ENCODE peak calls at places on chromosomes 13 and 19, in six cellular contexts. One of them, this sample, is unnamed.

GRCh38 chr13:23921451-23921888 is 24.2 kb upstream of the C1QTNF9B start:
- DNase-seq in thyroid gland: no peak
- DNase-seq in transverse colon: no peak
- DNase-seq in endothelial cell of umbilical vein: peak; percentile 65
- DNase-seq in IMR-90: peak; percentile 66
- DNase-seq in A549: no peak
- DNase-seq in this sample: no peak

GRCh38 chr13:113152894-113153809 is 5.3 kb upstream of the PROZ start:
- DNase-seq in IMR-90: no peak
- DNase-seq in A549: no peak
- DNase-seq in thyroid gland: peak; percentile 47
- DNase-seq in endothelial cell of umbilical vein: no peak
- DNase-seq in transverse colon: peak; percentile 42
- DNase-seq in this sample: peak; percentile 78

GRCh38 chr13:61146158-61146557 is 269.5 kb downstream of the PCDH20 start:
- DNase-seq in transverse colon: no peak
- DNase-seq in endothelial cell of umbilical vein: no peak
- DNase-seq in thyroid gland: no peak
- DNase-seq in IMR-90: no peak
- DNase-seq in A549: no peak
- DNase-seq in this sample: no peak

GRCh38 chr19:46624958-46625661 is at the start of gene PTGIR:
- DNase-seq in transverse colon: peak; percentile 52
- DNase-seq in A549: no peak
- DNase-seq in endothelial cell of umbilical vein: peak; percentile 42
- DNase-seq in thyroid gland: peak; percentile 28
- DNase-seq in IMR-90: peak; percentile 78
- DNase-seq in this sample: no peak

GRCh38 chr13:74243637-74244526 is 109.7 kb upstream of the KLF12 start:
- DNase-seq in endothelial cell of umbilical vein: peak; percentile 59
- DNase-seq in transverse colon: no peak
- DNase-seq in A549: no peak
- DNase-seq in IMR-90: peak; percentile 76
- DNase-seq in thyroid gland: no peak
- DNase-seq in this sample: no peak

GRCh38 chr13:64480206-64480605 is 2749.9 kb downstream of the PCDH9 start:
- DNase-seq in A549: no peak
- DNase-seq in IMR-90: no peak
- DNase-seq in transverse colon: no peak
- DNase-seq in thyroid gland: no peak
- DNase-seq in endothelial cell of umbilical vein: no peak
- DNase-seq in this sample: no peak

GRCh38 chr13:89003656-89004055 is 1332.5 kb downstream of the SLITRK5 start:
- DNase-seq in endothelial cell of umbilical vein: no peak
- DNase-seq in A549: no peak
- DNase-seq in thyroid gland: no peak
- DNase-seq in IMR-90: no peak
- DNase-seq in transverse colon: no peak
- DNase-seq in this sample: no peak

GRCh38 chr13:98321356-98321755 is 144.3 kb upstream of the RNF113B start:
- DNase-seq in thyroid gland: no peak
- DNase-seq in IMR-90: no peak
- DNase-seq in transverse colon: no peak
- DNase-seq in A549: no peak
- DNase-seq in endothelial cell of umbilical vein: no peak
- DNase-seq in this sample: no peak

GRCh38 chr13:93279982-93280381 is 53.4 kb downstream of the GPC6 start:
- DNase-seq in transverse colon: no peak
- DNase-seq in thyroid gland: no peak
- DNase-seq in endothelial cell of umbilical vein: no peak
- DNase-seq in IMR-90: no peak
- DNase-seq in A549: no peak
- DNase-seq in this sample: no peak

GRCh38 chr13:110012102-110012739 is 225.8 kb upstream of the IRS2 start:
- DNase-seq in IMR-90: peak; percentile 97
- DNase-seq in A549: peak; percentile 43
- DNase-seq in thyroid gland: no peak
- DNase-seq in transverse colon: no peak
- DNase-seq in endothelial cell of umbilical vein: peak; percentile 6
- DNase-seq in this sample: no peak

GRCh38 chr13:34900288-34900739 is 41.8 kb upstream of the NBEA start:
- DNase-seq in endothelial cell of umbilical vein: no peak
- DNase-seq in A549: no peak
- DNase-seq in thyroid gland: no peak
- DNase-seq in transverse colon: no peak
- DNase-seq in IMR-90: no peak
- DNase-seq in this sample: no peak

GRCh38 chr13:20772401-20773131 is 1.2 kb downstream of the EEF1AKMT1 start:
- DNase-seq in IMR-90: peak; percentile 1
- DNase-seq in endothelial cell of umbilical vein: no peak
- DNase-seq in thyroid gland: no peak
- DNase-seq in A549: no peak
- DNase-seq in transverse colon: no peak
- DNase-seq in this sample: no peak

GRCh38 chr19:48258350-48258749 is 2.6 kb upstream of the CARD8 start:
- DNase-seq in thyroid gland: no peak
- DNase-seq in endothelial cell of umbilical vein: peak; percentile 80
- DNase-seq in transverse colon: no peak
- DNase-seq in A549: no peak
- DNase-seq in IMR-90: no peak
- DNase-seq in this sample: no peak

GRCh38 chr13:23377603-23378002 is 55.9 kb downstream of the SACS start:
- DNase-seq in A549: no peak
- DNase-seq in endothelial cell of umbilical vein: no peak
- DNase-seq in IMR-90: no peak
- DNase-seq in transverse colon: no peak
- DNase-seq in thyroid gland: no peak
- DNase-seq in this sample: no peak

GRCh38 chr19:48757741-48758144 is 2.4 kb downstream of the FGF21 start:
- DNase-seq in A549: no peak
- DNase-seq in IMR-90: no peak
- DNase-seq in endothelial cell of umbilical vein: no peak
- DNase-seq in transverse colon: no peak
- DNase-seq in thyroid gland: no peak
- DNase-seq in this sample: no peak

GRCh38 chr13:62510906-62511655 is 1095.4 kb upstream of the PCDH20 start:
- DNase-seq in IMR-90: no peak
- DNase-seq in transverse colon: no peak
- DNase-seq in A549: no peak
- DNase-seq in endothelial cell of umbilical vein: no peak
- DNase-seq in thyroid gland: no peak
- DNase-seq in this sample: no peak

GRCh38 chr19:44602071-44602470 is 11.3 kb upstream of the IGSF23 start:
- DNase-seq in transverse colon: peak; percentile 67
- DNase-seq in A549: no peak
- DNase-seq in endothelial cell of umbilical vein: no peak
- DNase-seq in IMR-90: no peak
- DNase-seq in thyroid gland: no peak
- DNase-seq in this sample: no peak

GRCh38 chr13:109744512-109745051 is 41.8 kb downstream of the IRS2 start:
- DNase-seq in thyroid gland: peak; percentile 60
- DNase-seq in transverse colon: peak; percentile 23
- DNase-seq in A549: no peak
- DNase-seq in endothelial cell of umbilical vein: no peak
- DNase-seq in IMR-90: peak; percentile 92
- DNase-seq in this sample: peak; percentile 94

GRCh38 chr19:53867225-53868090 is at the start of gene MYADM:
- DNase-seq in endothelial cell of umbilical vein: peak; percentile 99
- DNase-seq in IMR-90: peak; percentile 97
- DNase-seq in transverse colon: peak; percentile 100
- DNase-seq in thyroid gland: peak; percentile 97
- DNase-seq in A549: peak; percentile 99
- DNase-seq in this sample: peak; percentile 98

GRCh38 chr19:40302224-40303011 is 17.3 kb upstream of the AKT2 start:
- DNase-seq in transverse colon: no peak
- DNase-seq in endothelial cell of umbilical vein: no peak
- DNase-seq in thyroid gland: no peak
- DNase-seq in A549: no peak
- DNase-seq in IMR-90: no peak
- DNase-seq in this sample: no peak

GRCh38 chr19:40274585-40275544 is 10.3 kb downstream of the AKT2 start:
- DNase-seq in endothelial cell of umbilical vein: no peak
- DNase-seq in IMR-90: no peak
- DNase-seq in A549: no peak
- DNase-seq in thyroid gland: peak; percentile 53
- DNase-seq in transverse colon: no peak
- DNase-seq in this sample: no peak

GRCh38 chr19:48635966-48636858 is 967 bp downstream of the DBP start:
- DNase-seq in A549: no peak
- DNase-seq in endothelial cell of umbilical vein: no peak
- DNase-seq in transverse colon: peak; percentile 63
- DNase-seq in IMR-90: no peak
- DNase-seq in thyroid gland: peak; percentile 66
- DNase-seq in this sample: peak; percentile 77

GRCh38 chr13:54574791-54575190 is 1546.2 kb downstream of the OLFM4 start:
- DNase-seq in thyroid gland: no peak
- DNase-seq in transverse colon: no peak
- DNase-seq in IMR-90: no peak
- DNase-seq in A549: no peak
- DNase-seq in endothelial cell of umbilical vein: no peak
- DNase-seq in this sample: no peak

GRCh38 chr13:110380359-110381028 is 73.4 kb downstream of the COL4A2 start:
- DNase-seq in IMR-90: peak; percentile 98
- DNase-seq in A549: no peak
- DNase-seq in transverse colon: no peak
- DNase-seq in endothelial cell of umbilical vein: peak; percentile 23
- DNase-seq in thyroid gland: no peak
- DNase-seq in this sample: no peak

GRCh38 chr19:6811906-6812305 is 39.4 kb downstream of the VAV1 start:
- DNase-seq in thyroid gland: no peak
- DNase-seq in transverse colon: no peak
- DNase-seq in endothelial cell of umbilical vein: peak; percentile 60
- DNase-seq in A549: peak; percentile 56
- DNase-seq in IMR-90: peak; percentile 39
- DNase-seq in this sample: no peak

GRCh38 chr13:90717451-90717936 is 630.0 kb upstream of the MIR17HG start:
- DNase-seq in endothelial cell of umbilical vein: peak; percentile 19
- DNase-seq in transverse colon: no peak
- DNase-seq in thyroid gland: no peak
- DNase-seq in A549: no peak
- DNase-seq in IMR-90: peak; percentile 10
- DNase-seq in this sample: peak; percentile 28

DNA sequence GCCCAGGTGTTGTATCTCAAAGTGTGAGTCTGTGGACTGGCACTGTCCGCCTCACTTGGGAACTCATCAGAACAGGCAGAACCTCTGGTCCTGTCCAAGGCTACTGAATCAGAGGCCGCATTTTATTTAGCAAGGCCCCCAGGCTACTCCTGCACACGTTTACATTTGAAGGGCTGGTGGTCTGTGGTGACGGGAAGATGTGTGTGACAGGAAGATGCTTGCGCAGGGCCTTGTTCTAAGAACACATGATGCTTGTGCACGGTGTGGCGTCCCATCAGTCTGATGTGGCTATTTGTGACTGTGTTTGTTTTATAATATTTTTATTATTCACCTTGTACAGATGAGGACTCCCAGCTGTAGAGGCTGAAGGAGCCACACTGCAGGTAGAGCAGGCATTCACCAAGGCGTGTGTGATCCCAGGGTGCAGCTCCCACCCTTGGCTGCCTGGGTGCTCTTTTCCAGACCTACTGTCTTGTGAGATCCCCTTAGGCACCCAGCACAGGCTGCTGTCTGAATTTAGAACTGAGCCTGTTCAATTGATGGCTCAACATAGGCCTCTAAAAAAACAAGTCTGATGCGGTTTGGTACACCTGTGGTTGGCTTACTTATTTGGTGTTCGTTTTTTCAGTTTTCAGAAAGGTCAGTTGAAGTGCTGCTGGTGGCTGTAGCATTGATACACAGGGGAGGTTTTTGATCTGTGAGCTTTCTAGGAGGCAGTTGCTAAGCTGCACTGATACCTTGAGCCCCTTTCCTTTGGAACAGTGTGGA is 3.1 kb downstream of the SLC25A15 start:
- DNase-seq in thyroid gland: no peak
- DNase-seq in A549: no peak
- DNase-seq in IMR-90: no peak
- DNase-seq in transverse colon: no peak
- DNase-seq in endothelial cell of umbilical vein: no peak
- DNase-seq in this sample: no peak
- H3K4me1 ChIP-seq in thyroid gland: peaks cover 37% of the 10 kb centered on the region
- H3K4me1 ChIP-seq in A549: peaks cover 4% of the 10 kb centered on the region
- H3K4me1 ChIP-seq in IMR-90: no peaks in the 10 kb centered on the region
- H3K4me1 ChIP-seq in transverse colon: peaks cover 5% of the 10 kb centered on the region
- H3K4me1 ChIP-seq in endothelial cell of umbilical vein: no peaks in the 10 kb centered on the region
- H3K4me1 ChIP-seq in this sample: peaks cover 10% of the 10 kb centered on the region

GRCh38 chr19:2061093-2061935 is 10.3 kb upstream of the MKNK2 start:
- DNase-seq in IMR-90: peak; percentile 95
- DNase-seq in transverse colon: peak; percentile 100
- DNase-seq in A549: peak; percentile 79
- DNase-seq in endothelial cell of umbilical vein: peak; percentile 98
- DNase-seq in thyroid gland: peak; percentile 100
- DNase-seq in this sample: peak; percentile 99
- TF ChIP-seq POLR2A in IMR-90: peak; percentile 51
- TF ChIP-seq POLR2A in transverse colon: peak; percentile 82
- TF ChIP-seq POLR2A in A549: peak; percentile 44
- TF ChIP-seq POLR2A in endothelial cell of umbilical vein: peak; percentile 40
- TF ChIP-seq POLR2A in thyroid gland: peak; percentile 88
- TF ChIP-seq POLR2A in this sample: peak; percentile 91

GRCh38 chr19:17243340-17243853 is 2.3 kb downstream of the NR2F6 start:
- DNase-seq in IMR-90: no peak
- DNase-seq in A549: no peak
- DNase-seq in thyroid gland: peak; percentile 66
- DNase-seq in transverse colon: peak; percentile 60
- DNase-seq in endothelial cell of umbilical vein: no peak
- DNase-seq in this sample: no peak

GRCh38 chr19:17245535-17245984 is at the start of gene NR2F6:
- DNase-seq in transverse colon: no peak
- DNase-seq in IMR-90: no peak
- DNase-seq in thyroid gland: no peak
- DNase-seq in endothelial cell of umbilical vein: no peak
- DNase-seq in A549: no peak
- DNase-seq in this sample: no peak

GRCh38 chr19:17243854-17244617 is 1.7 kb downstream of the NR2F6 start:
- DNase-seq in A549: no peak
- DNase-seq in endothelial cell of umbilical vein: no peak
- DNase-seq in IMR-90: peak; percentile 20
- DNase-seq in thyroid gland: peak; percentile 72
- DNase-seq in transverse colon: peak; percentile 70
- DNase-seq in this sample: peak; percentile 83

GRCh38 chr19:17246681-17247425 is 1.1 kb upstream of the NR2F6 start:
- DNase-seq in IMR-90: peak; percentile 23
- DNase-seq in A549: no peak
- DNase-seq in endothelial cell of umbilical vein: no peak
- DNase-seq in thyroid gland: peak; percentile 37
- DNase-seq in transverse colon: peak; percentile 69
- DNase-seq in this sample: no peak

GRCh38 chr19:17244618-17245534 is 843 bp downstream of the NR2F6 start:
- DNase-seq in A549: no peak
- DNase-seq in transverse colon: peak; percentile 59
- DNase-seq in endothelial cell of umbilical vein: no peak
- DNase-seq in IMR-90: no peak
- DNase-seq in thyroid gland: peak; percentile 67
- DNase-seq in this sample: no peak
- H3K4me1 ChIP-seq in A549: peaks cover 71% of the 10 kb centered on the region
- H3K4me1 ChIP-seq in transverse colon: peaks cover 34% of the 10 kb centered on the region
- H3K4me1 ChIP-seq in endothelial cell of umbilical vein: peaks cover 28% of the 10 kb centered on the region
- H3K4me1 ChIP-seq in IMR-90: peaks cover 10% of the 10 kb centered on the region
- H3K4me1 ChIP-seq in thyroid gland: peaks cover 35% of the 10 kb centered on the region
- H3K4me1 ChIP-seq in this sample: no peaks in the 10 kb centered on the region

GRCh38 chr19:9535934-9536333 is 2.5 kb downstream of the ZNF426 start:
- DNase-seq in A549: no peak
- DNase-seq in transverse colon: no peak
- DNase-seq in endothelial cell of umbilical vein: no peak
- DNase-seq in thyroid gland: no peak
- DNase-seq in IMR-90: no peak
- DNase-seq in this sample: no peak

GRCh38 chr19:9538183-9539058 is at the start of gene ZNF426:
- DNase-seq in thyroid gland: peak; percentile 86
- DNase-seq in IMR-90: peak; percentile 91
- DNase-seq in endothelial cell of umbilical vein: peak; percentile 89
- DNase-seq in A549: peak; percentile 20
- DNase-seq in transverse colon: peak; percentile 88
- DNase-seq in this sample: peak; percentile 86
- TF ChIP-seq POLR2A in thyroid gland: no peak
- TF ChIP-seq POLR2A in IMR-90: peak; percentile 84
- TF ChIP-seq POLR2A in endothelial cell of umbilical vein: peak; percentile 54
- TF ChIP-seq POLR2A in A549: no peak
- TF ChIP-seq POLR2A in transverse colon: peak; percentile 30
- TF ChIP-seq POLR2A in this sample: peak; percentile 40

This sample was measured in adrenal gland.